ENCODE peak calls at places on chromosomes 13 and 19, in eight cellular contexts. One of them, this sample, is unnamed.
A peak's percentile ranks its signal among the peaks of the same experiment; 100 is the strongest.

GRCh38 chr19:13983213-13983889 is 22.8 kb downstream of the RFX1 start:
- DNase-seq in AG04450: no peak
- DNase-seq in cardiac fibroblast: no peak
- DNase-seq in ovary: no peak
- DNase-seq in astrocyte of the cerebellum: no peak
- DNase-seq in nephron progenitor cell: no peak
- DNase-seq in omental fat pad: no peak
- DNase-seq in WERI-Rb-1: peak; percentile 85
- DNase-seq in this sample: peak; percentile 29

GRCh38 chr19:53982056-53982455 is 9.4 kb upstream of the CACNG6 start:
- DNase-seq in WERI-Rb-1: no peak
- DNase-seq in ovary: no peak
- DNase-seq in nephron progenitor cell: peak; percentile 47
- DNase-seq in astrocyte of the cerebellum: no peak
- DNase-seq in AG04450: no peak
- DNase-seq in omental fat pad: no peak
- DNase-seq in cardiac fibroblast: no peak
- DNase-seq in this sample: no peak

GRCh38 chr19:362154-362553 is 17.6 kb upstream of the MIER2 start:
- DNase-seq in cardiac fibroblast: no peak
- DNase-seq in astrocyte of the cerebellum: no peak
- DNase-seq in omental fat pad: no peak
- DNase-seq in ovary: peak; percentile 6
- DNase-seq in nephron progenitor cell: no peak
- DNase-seq in WERI-Rb-1: no peak
- DNase-seq in AG04450: no peak
- DNase-seq in this sample: no peak

GRCh38 chr19:29325241-29325975 is 112.5 kb upstream of the UQCRFS1 start:
- DNase-seq in nephron progenitor cell: no peak
- DNase-seq in WERI-Rb-1: no peak
- DNase-seq in AG04450: no peak
- DNase-seq in astrocyte of the cerebellum: no peak
- DNase-seq in ovary: no peak
- DNase-seq in omental fat pad: no peak
- DNase-seq in cardiac fibroblast: no peak
- DNase-seq in this sample: no peak

GRCh38 chr13:89239361-89240127 is 1568.4 kb downstream of the SLITRK5 start:
- DNase-seq in omental fat pad: no peak
- DNase-seq in WERI-Rb-1: no peak
- DNase-seq in nephron progenitor cell: no peak
- DNase-seq in astrocyte of the cerebellum: no peak
- DNase-seq in ovary: no peak
- DNase-seq in cardiac fibroblast: no peak
- DNase-seq in AG04450: no peak
- DNase-seq in this sample: no peak

GRCh38 chr19:609001-609340 is 19.3 kb downstream of the HCN2 start:
- DNase-seq in WERI-Rb-1: no peak
- DNase-seq in AG04450: no peak
- DNase-seq in ovary: no peak
- DNase-seq in astrocyte of the cerebellum: no peak
- DNase-seq in omental fat pad: no peak
- DNase-seq in cardiac fibroblast: no peak
- DNase-seq in nephron progenitor cell: no peak
- DNase-seq in this sample: no peak

GRCh38 chr13:35179494-35179893 is 237.4 kb downstream of the NBEA start:
- DNase-seq in astrocyte of the cerebellum: no peak
- DNase-seq in cardiac fibroblast: peak; percentile 14
- DNase-seq in omental fat pad: no peak
- DNase-seq in WERI-Rb-1: no peak
- DNase-seq in AG04450: no peak
- DNase-seq in ovary: no peak
- DNase-seq in nephron progenitor cell: no peak
- DNase-seq in this sample: no peak

GRCh38 chr19:44948763-44949374 is 3.0 kb downstream of the APOC2 start:
- DNase-seq in nephron progenitor cell: no peak
- DNase-seq in ovary: no peak
- DNase-seq in AG04450: no peak
- DNase-seq in WERI-Rb-1: no peak
- DNase-seq in omental fat pad: no peak
- DNase-seq in astrocyte of the cerebellum: no peak
- DNase-seq in cardiac fibroblast: peak; percentile 34
- DNase-seq in this sample: no peak

GRCh38 chr13:46795321-46795720 is 1.6 kb downstream of the ESD start:
- DNase-seq in nephron progenitor cell: no peak
- DNase-seq in omental fat pad: no peak
- DNase-seq in astrocyte of the cerebellum: no peak
- DNase-seq in WERI-Rb-1: peak; percentile 51
- DNase-seq in cardiac fibroblast: no peak
- DNase-seq in AG04450: no peak
- DNase-seq in ovary: no peak
- DNase-seq in this sample: peak; percentile 7

GRCh38 chr13:75399168-75399878 is 82.6 kb downstream of the TBC1D4 start:
- DNase-seq in omental fat pad: no peak
- DNase-seq in ovary: no peak
- DNase-seq in WERI-Rb-1: no peak
- DNase-seq in AG04450: no peak
- DNase-seq in nephron progenitor cell: no peak
- DNase-seq in astrocyte of the cerebellum: peak; percentile 83
- DNase-seq in cardiac fibroblast: no peak
- DNase-seq in this sample: no peak

GRCh38 chr19:41860419-41861097 is 503 bp downstream of the RPS19 start:
- DNase-seq in omental fat pad: no peak
- DNase-seq in ovary: no peak
- DNase-seq in astrocyte of the cerebellum: no peak
- DNase-seq in cardiac fibroblast: peak; percentile 34
- DNase-seq in WERI-Rb-1: no peak
- DNase-seq in nephron progenitor cell: no peak
- DNase-seq in AG04450: no peak
- DNase-seq in this sample: no peak

GRCh38 chr13:23583491-23583890 is 13.3 kb downstream of the TNFRSF19 start:
- DNase-seq in WERI-Rb-1: no peak
- DNase-seq in AG04450: no peak
- DNase-seq in omental fat pad: no peak
- DNase-seq in astrocyte of the cerebellum: no peak
- DNase-seq in ovary: no peak
- DNase-seq in nephron progenitor cell: no peak
- DNase-seq in cardiac fibroblast: no peak
- DNase-seq in this sample: no peak

GRCh38 chr19:1465191-1466016 is 13.6 kb downstream of the C19orf25 start:
- DNase-seq in cardiac fibroblast: peak; percentile 51
- DNase-seq in WERI-Rb-1: no peak
- DNase-seq in AG04450: no peak
- DNase-seq in astrocyte of the cerebellum: no peak
- DNase-seq in omental fat pad: no peak
- DNase-seq in nephron progenitor cell: peak; percentile 72
- DNase-seq in ovary: no peak
- DNase-seq in this sample: peak; percentile 56

GRCh38 chr19:44570603-44570983 is 41.1 kb upstream of the CEACAM20 start:
- DNase-seq in ovary: no peak
- DNase-seq in nephron progenitor cell: no peak
- DNase-seq in WERI-Rb-1: no peak
- DNase-seq in omental fat pad: no peak
- DNase-seq in AG04450: no peak
- DNase-seq in astrocyte of the cerebellum: no peak
- DNase-seq in cardiac fibroblast: no peak
- DNase-seq in this sample: no peak

GRCh38 chr13:30313307-30313706 is 6.0 kb upstream of the KATNAL1 start:
- DNase-seq in nephron progenitor cell: no peak
- DNase-seq in omental fat pad: no peak
- DNase-seq in astrocyte of the cerebellum: no peak
- DNase-seq in WERI-Rb-1: no peak
- DNase-seq in AG04450: no peak
- DNase-seq in cardiac fibroblast: no peak
- DNase-seq in ovary: no peak
- DNase-seq in this sample: no peak

GRCh38 chr19:49869009-49869483 is 1.7 kb upstream of the PNKP start:
- DNase-seq in cardiac fibroblast: no peak
- DNase-seq in WERI-Rb-1: peak; percentile 79
- DNase-seq in nephron progenitor cell: peak; percentile 91
- DNase-seq in AG04450: no peak
- DNase-seq in ovary: no peak
- DNase-seq in astrocyte of the cerebellum: no peak
- DNase-seq in omental fat pad: peak; percentile 71
- DNase-seq in this sample: no peak

GRCh38 chr13:70723732-70724131 is 615.5 kb upstream of the KLHL1 start:
- DNase-seq in omental fat pad: no peak
- DNase-seq in cardiac fibroblast: peak; percentile 9
- DNase-seq in WERI-Rb-1: no peak
- DNase-seq in astrocyte of the cerebellum: peak; percentile 23
- DNase-seq in ovary: no peak
- DNase-seq in nephron progenitor cell: no peak
- DNase-seq in AG04450: no peak
- DNase-seq in this sample: no peak
- TF ChIP-seq CTCF in omental fat pad: no peak
- TF ChIP-seq CTCF in cardiac fibroblast: no peak
- TF ChIP-seq CTCF in WERI-Rb-1: peak; percentile 7
- TF ChIP-seq CTCF in astrocyte of the cerebellum: peak; percentile 43
- TF ChIP-seq CTCF in ovary: no peak
- TF ChIP-seq CTCF in nephron progenitor cell: no peak
- TF ChIP-seq CTCF in AG04450: peak; percentile 34
- TF ChIP-seq CTCF in this sample: no peak

DNA sequence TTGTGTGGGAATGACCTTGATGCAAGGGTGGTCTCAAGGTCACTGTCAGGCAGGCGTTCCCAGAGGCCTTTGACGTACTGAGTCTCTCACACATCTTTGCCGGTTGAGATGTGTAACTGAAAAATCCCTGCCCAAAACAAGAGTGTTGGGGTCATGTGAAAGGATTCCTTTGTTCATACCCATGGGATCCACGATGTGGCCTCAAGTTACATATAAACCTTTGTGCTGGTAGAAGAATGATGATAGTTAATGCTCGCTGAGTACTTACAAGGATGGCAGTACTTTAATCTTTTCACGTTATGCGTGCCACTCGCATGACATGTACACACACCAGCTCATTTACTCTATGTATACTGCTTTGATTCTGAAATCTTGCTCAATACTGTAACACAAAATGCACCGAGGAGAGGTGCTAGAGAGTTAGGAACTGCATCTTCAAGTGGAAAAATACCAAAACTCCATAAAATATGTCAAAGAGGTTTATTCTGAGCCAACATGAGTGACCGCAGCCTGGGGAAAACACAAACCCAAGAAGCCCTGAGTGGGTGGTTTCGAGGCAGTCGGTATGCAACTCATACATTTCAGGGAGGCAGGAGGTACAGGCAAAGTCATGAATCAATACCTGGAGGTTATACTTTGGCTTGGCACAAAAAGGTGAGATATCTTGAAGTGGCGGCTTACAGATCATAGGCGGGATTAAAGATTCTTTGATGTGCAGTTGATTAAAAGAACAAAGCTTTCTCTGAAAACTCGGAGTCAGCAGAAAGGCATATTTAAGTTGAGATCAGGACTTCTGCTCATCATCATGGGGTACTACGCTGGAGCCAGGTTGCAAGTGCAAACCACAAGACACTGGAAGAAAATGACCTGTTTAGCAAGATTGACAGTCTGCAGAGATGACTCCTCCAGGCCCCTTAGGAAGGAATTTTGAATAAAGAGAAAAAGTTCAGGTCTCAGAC is 87.3 kb upstream of the ARHGEF7 start:
- DNase-seq in omental fat pad: no peak
- DNase-seq in AG04450: no peak
- DNase-seq in astrocyte of the cerebellum: no peak
- DNase-seq in WERI-Rb-1: no peak
- DNase-seq in cardiac fibroblast: peak; percentile 29
- DNase-seq in nephron progenitor cell: no peak
- DNase-seq in ovary: no peak
- DNase-seq in this sample: no peak
- TF ChIP-seq CTCF in omental fat pad: no peak
- TF ChIP-seq CTCF in AG04450: peak; percentile 21
- TF ChIP-seq CTCF in astrocyte of the cerebellum: no peak
- TF ChIP-seq CTCF in WERI-Rb-1: no peak
- TF ChIP-seq CTCF in cardiac fibroblast: no peak
- TF ChIP-seq CTCF in nephron progenitor cell: no peak
- TF ChIP-seq CTCF in ovary: no peak
- TF ChIP-seq CTCF in this sample: no peak

GRCh38 chr13:98535501-98536357 is 41.2 kb downstream of the STK24 start:
- DNase-seq in omental fat pad: no peak
- DNase-seq in AG04450: no peak
- DNase-seq in WERI-Rb-1: no peak
- DNase-seq in astrocyte of the cerebellum: no peak
- DNase-seq in cardiac fibroblast: peak; percentile 19
- DNase-seq in nephron progenitor cell: no peak
- DNase-seq in ovary: no peak
- DNase-seq in this sample: no peak

GRCh38 chr13:98537306-98537705 is 39.6 kb downstream of the STK24 start:
- DNase-seq in WERI-Rb-1: no peak
- DNase-seq in cardiac fibroblast: no peak
- DNase-seq in nephron progenitor cell: no peak
- DNase-seq in omental fat pad: no peak
- DNase-seq in ovary: no peak
- DNase-seq in AG04450: no peak
- DNase-seq in astrocyte of the cerebellum: no peak
- DNase-seq in this sample: no peak

GRCh38 chr13:98533912-98534311 is 43.0 kb downstream of the STK24 start:
- DNase-seq in astrocyte of the cerebellum: no peak
- DNase-seq in AG04450: no peak
- DNase-seq in cardiac fibroblast: no peak
- DNase-seq in nephron progenitor cell: no peak
- DNase-seq in omental fat pad: no peak
- DNase-seq in ovary: no peak
- DNase-seq in WERI-Rb-1: no peak
- DNase-seq in this sample: peak; percentile 52

GRCh38 chr13:98536729-98537128 is 40.2 kb downstream of the STK24 start:
- DNase-seq in WERI-Rb-1: no peak
- DNase-seq in astrocyte of the cerebellum: no peak
- DNase-seq in cardiac fibroblast: no peak
- DNase-seq in nephron progenitor cell: no peak
- DNase-seq in ovary: no peak
- DNase-seq in omental fat pad: no peak
- DNase-seq in AG04450: no peak
- DNase-seq in this sample: no peak

GRCh38 chr13:98534821-98535220 is 42.1 kb downstream of the STK24 start:
- DNase-seq in nephron progenitor cell: no peak
- DNase-seq in astrocyte of the cerebellum: no peak
- DNase-seq in WERI-Rb-1: no peak
- DNase-seq in omental fat pad: no peak
- DNase-seq in ovary: no peak
- DNase-seq in cardiac fibroblast: no peak
- DNase-seq in AG04450: no peak
- DNase-seq in this sample: no peak
- TF ChIP-seq CTCF in nephron progenitor cell: no peak
- TF ChIP-seq CTCF in astrocyte of the cerebellum: no peak
- TF ChIP-seq CTCF in WERI-Rb-1: no peak
- TF ChIP-seq CTCF in omental fat pad: no peak
- TF ChIP-seq CTCF in ovary: no peak
- TF ChIP-seq CTCF in cardiac fibroblast: no peak
- TF ChIP-seq CTCF in AG04450: no peak
- TF ChIP-seq CTCF in this sample: no peak

GRCh38 chr19:6543866-6544347 is 13.1 kb downstream of the TNFSF9 start:
- DNase-seq in AG04450: no peak
- DNase-seq in cardiac fibroblast: no peak
- DNase-seq in WERI-Rb-1: no peak
- DNase-seq in ovary: no peak
- DNase-seq in omental fat pad: no peak
- DNase-seq in astrocyte of the cerebellum: no peak
- DNase-seq in nephron progenitor cell: no peak
- DNase-seq in this sample: no peak
- TF ChIP-seq CTCF in AG04450: no peak
- TF ChIP-seq CTCF in cardiac fibroblast: no peak
- TF ChIP-seq CTCF in WERI-Rb-1: no peak
- TF ChIP-seq CTCF in ovary: no peak
- TF ChIP-seq CTCF in omental fat pad: no peak
- TF ChIP-seq CTCF in astrocyte of the cerebellum: no peak
- TF ChIP-seq CTCF in nephron progenitor cell: no peak
- TF ChIP-seq CTCF in this sample: no peak

GRCh38 chr19:31185261-31185660 is 164.0 kb downstream of the TSHZ3 start:
- DNase-seq in astrocyte of the cerebellum: no peak
- DNase-seq in WERI-Rb-1: no peak
- DNase-seq in ovary: no peak
- DNase-seq in AG04450: no peak
- DNase-seq in cardiac fibroblast: peak; percentile 1
- DNase-seq in nephron progenitor cell: no peak
- DNase-seq in omental fat pad: no peak
- DNase-seq in this sample: no peak
- TF ChIP-seq CTCF in astrocyte of the cerebellum: no peak
- TF ChIP-seq CTCF in WERI-Rb-1: no peak
- TF ChIP-seq CTCF in ovary: no peak
- TF ChIP-seq CTCF in AG04450: no peak
- TF ChIP-seq CTCF in cardiac fibroblast: no peak
- TF ChIP-seq CTCF in nephron progenitor cell: no peak
- TF ChIP-seq CTCF in omental fat pad: no peak
- TF ChIP-seq CTCF in this sample: no peak

This sample was measured in activated CD8-positive, alpha-beta T cell treated with anti-CD3 and anti-CD28 coated beads for 36 hours.